ENCODE peak calls at places on chromosomes 4 and X, in six cellular contexts. X is cardiac muscle cell; F is substantia nigra; W is colonic mucosa; S is mesenchymal stem cell; C is CD8-positive, alpha-beta T cell. O is an unnamed sample.

GRCh38 chr4:102139932-102140331 is 205.3 kb downstream of the SLC39A8 start:
- DNase-seq in X (no peak), F (no peak), W (no peak), S (no peak), C (no peak), O (no peak)

GRCh38 chr4:151882072-151882803 is 121.4 kb upstream of the GATB start:
- DNase-seq in X (no peak), F (no peak), W (no peak), S (no peak), C (no peak), O (no peak)

GRCh38 chrX:124023838-124024238 is 62.3 kb downstream of the STAG2 start:
- DNase-seq in X (no peak), F (no peak), W (no peak), S (peak; percentile 53), C (no peak), O (no peak)

GRCh38 chr4:186088516-186088915 is 16.0 kb upstream of the FAM149A start:
- DNase-seq in X (no peak), F (no peak), W (no peak), S (no peak), C (no peak), O (no peak)

GRCh38 chr4:82421796-82422560 is 8.3 kb downstream of the HNRNPDL start:
- DNase-seq in X (no peak), F (no peak), W (no peak), S (no peak), C (no peak), O (no peak)

GRCh38 chr4:2786152-2786671 is 6.7 kb upstream of the SH3BP2 start:
- DNase-seq in X (no peak), F (no peak), W (no peak), S (no peak), C (no peak), O (no peak)

GRCh38 chrX:130091976-130092522 is 18.2 kb downstream of the ELF4 start:
- DNase-seq in X (no peak), F (peak; percentile 2), W (peak; percentile 75), S (no peak), C (peak; percentile 77), O (no peak)

GRCh38 chr4:101158136-101158485 is 189.2 kb downstream of the PPP3CA start:
- DNase-seq in X (no peak), F (peak; percentile 2), W (no peak), S (no peak), C (no peak), O (no peak)

GRCh38 chr4:87087015-87087920 is 133.2 kb downstream of the KLHL8 start:
- DNase-seq in X (no peak), F (no peak), W (no peak), S (peak; percentile 84), C (no peak), O (no peak)

GRCh38 chr4:181432347-181432746 is 810.9 kb upstream of the TENM3 start:
- DNase-seq in X (no peak), F (no peak), W (no peak), S (no peak), C (no peak), O (no peak)

GRCh38 chr4:118279920-118280432 is 72.8 kb downstream of the PRSS12 start:
- DNase-seq in X (peak; percentile 9), F (no peak), W (no peak), S (no peak), C (no peak), O (no peak)

GRCh38 chr4:171266666-171267065 is 546.5 kb upstream of the GALNTL6 start:
- DNase-seq in X (no peak), F (no peak), W (no peak), S (no peak), C (no peak), O (no peak)

GRCh38 chr4:108168213-108168671 is 490 bp downstream of the LEF1 start:
- DNase-seq in X (no peak), F (no peak), W (no peak), S (peak; percentile 73), C (peak; percentile 16), O (no peak)

GRCh38 chrX:114675365-114675764 is 91.5 kb downstream of the HTR2C start:
- DNase-seq in X (no peak), F (no peak), W (no peak), S (peak; percentile 1), C (no peak), O (no peak)

GRCh38 chrX:71859637-71860036 is 51.0 kb upstream of the NHSL2 start:
- DNase-seq in X (peak; percentile 54), F (peak; percentile 1), W (no peak), S (peak; percentile 44), C (peak; percentile 3), O (no peak)

GRCh38 chr4:37767546-37767945 is 58.9 kb upstream of the PGM2 start:
- DNase-seq in X (peak; percentile 79), F (no peak), W (peak; percentile 68), S (no peak), C (no peak), O (no peak)

GRCh38 chr4:168679397-168680176 is 182.7 kb downstream of the PALLD start:
- DNase-seq in X (no peak), F (no peak), W (no peak), S (no peak), C (no peak), O (no peak)

GRCh38 chr4:186190456-186191265 is 706 bp upstream of the CYP4V2 start:
- DNase-seq in X (peak; percentile 22), F (peak; percentile 52), W (peak; percentile 53), S (peak; percentile 43), C (peak; percentile 39), O (no peak)

GRCh38 chr4:74632634-74633033 is 161.7 kb downstream of the BTC start:
- DNase-seq in X (peak; percentile 98), F (no peak), W (peak; percentile 81), S (peak; percentile 72), C (no peak), O (peak; percentile 62)

GRCh38 chr4:20618010-20618409 is 82.2 kb upstream of the PACRGL start:
- DNase-seq in X (peak; percentile 20), F (no peak), W (no peak), S (no peak), C (no peak), O (no peak)

GRCh38 chrX:11416600-11416999 is 123.4 kb downstream of the AMELX start:
- DNase-seq in X (no peak), F (no peak), W (no peak), S (no peak), C (no peak), O (no peak)

GRCh38 chr4:168528131-168528949 is 31.5 kb downstream of the PALLD start:
- DNase-seq in X (peak; percentile 37), F (no peak), W (no peak), S (peak; percentile 46), C (no peak), O (no peak)

GRCh38 chr4:120829113-120829831 is 93.3 kb downstream of the PRDM5 start:
- DNase-seq in X (peak; percentile 31), F (no peak), W (no peak), S (peak; percentile 27), C (no peak), O (peak; percentile 30)

GRCh38 chrX:118353081-118353850 is 7.4 kb downstream of the WDR44 start:
- DNase-seq in X (no peak), F (no peak), W (no peak), S (peak; percentile 25), C (no peak), O (no peak)

GRCh38 chrX:39242187-39242586 is 440.9 kb downstream of the MID1IP1 start:
- DNase-seq in X (peak; percentile 23), F (no peak), W (peak; percentile 64), S (peak; percentile 3), C (no peak), O (no peak)

GRCh38 chr4:3387943-3388348 is 53.8 kb upstream of the HGFAC start:
- DNase-seq in X (peak; percentile 27), F (peak; percentile 36), W (peak; percentile 76), S (peak; percentile 84), C (no peak), O (no peak)

GRCh38 chr4:108834167-108834566 is 71.3 kb upstream of the ETNPPL start:
- DNase-seq in X (peak; percentile 42), F (no peak), W (no peak), S (peak; percentile 67), C (no peak), O (peak; percentile 32)

GRCh38 chrX:44875185-44875489 is 2.1 kb downstream of the KDM6A start:
- DNase-seq in X (no peak), F (no peak), W (no peak), S (no peak), C (no peak), O (no peak)

GRCh38 chrX:44881549-44881948 is 8.6 kb downstream of the KDM6A start:
- DNase-seq in X (no peak), F (no peak), W (no peak), S (no peak), C (no peak), O (no peak)

GRCh38 chrX:44876076-44876475 is 3.1 kb downstream of the KDM6A start:
- DNase-seq in X (no peak), F (no peak), W (no peak), S (no peak), C (no peak), O (no peak)

GRCh38 chrX:44876767-44877166 is 3.8 kb downstream of the KDM6A start:
- DNase-seq in X (no peak), F (no peak), W (no peak), S (no peak), C (no peak), O (no peak)

GRCh38 chrX:44878780-44879179 is 5.8 kb downstream of the KDM6A start:
- DNase-seq in X (no peak), F (no peak), W (no peak), S (no peak), C (no peak), O (no peak)
- H3K27ac ChIP-seq in X (no peak overlapping the region), F (no peak overlapping the region), W (no peak overlapping the region), S (no peak overlapping the region), C (no peak overlapping the region), O (no peak overlapping the region)

GRCh38 chrX:22041931-22042530 is 9.9 kb downstream of the PHEX start:
- DNase-seq in X (no peak), F (no peak), W (no peak), S (no peak), C (no peak), O (no peak)
- H3K27ac ChIP-seq in X (no peak overlapping the region), F (no peak overlapping the region), W (no peak overlapping the region), S (no peak overlapping the region), C (no peak overlapping the region), O (no peak overlapping the region)

GRCh38 chrX:110180176-110180927 is 137.5 kb downstream of the AMMECR1 start:
- DNase-seq in X (peak; percentile 72), F (no peak), W (no peak), S (peak; percentile 75), C (no peak), O (peak; percentile 38)
- H3K27ac ChIP-seq in X (no peak overlapping the region), F (no peak overlapping the region), W (no peak overlapping the region), S (peak overlapping the region; percentile 89), C (no peak overlapping the region), O (peak overlapping the region; percentile 65)

GRCh38 chr4:148006025-148006424 is 274.1 kb downstream of the ARHGAP10 start:
- DNase-seq in X (no peak), F (no peak), W (no peak), S (no peak), C (no peak), O (no peak)

GRCh38 chr4:148007303-148007702 is 275.4 kb downstream of the ARHGAP10 start:
- DNase-seq in X (peak; percentile 94), F (no peak), W (no peak), S (peak; percentile 99), C (no peak), O (peak; percentile 91)

GRCh38 chr4:148004228-148004813 is 272.4 kb downstream of the ARHGAP10 start:
- DNase-seq in X (peak; percentile 47), F (no peak), W (no peak), S (no peak), C (no peak), O (no peak)

GRCh38 chr4:148007789-148008188 is 275.9 kb downstream of the ARHGAP10 start:
- DNase-seq in X (no peak), F (no peak), W (no peak), S (no peak), C (no peak), O (no peak)
- H3K27ac ChIP-seq in X (no peak overlapping the region), F (no peak overlapping the region), W (no peak overlapping the region), S (peak overlapping the region; percentile 58), C (no peak overlapping the region), O (peak overlapping the region; percentile 21)

GRCh38 chr4:124389591-124389990 is 322.9 kb downstream of the ANKRD50 start:
- DNase-seq in X (no peak), F (no peak), W (no peak), S (no peak), C (no peak), O (no peak)
- H3K27ac ChIP-seq in X (no peak overlapping the region), F (no peak overlapping the region), W (no peak overlapping the region), S (no peak overlapping the region), C (no peak overlapping the region), O (no peak overlapping the region)

O was measured in AG04450.